ENCODE peak calls at places on chromosome 7, in four cellular contexts. One of them, this sample, is unnamed. For H3K4me1, the result is how much of the 10 kb centered on the place peaks cover.

GRCh38 chr7:45982132-45982531 is 61.1 kb upstream of the IGFBP3 start:
- DNase-seq in heart left ventricle: no peak
- DNase-seq in tibial nerve: no peak
- DNase-seq in body of pancreas: no peak
- DNase-seq in this sample: no peak

GRCh38 chr7:5625938-5626337 is 155.5 kb downstream of the RNF216 start:
- DNase-seq in body of pancreas: no peak
- DNase-seq in heart left ventricle: no peak
- DNase-seq in tibial nerve: no peak
- DNase-seq in this sample: no peak

GRCh38 chr7:114109299-114109698 is 190.5 kb upstream of the PPP1R3A start:
- DNase-seq in body of pancreas: no peak
- DNase-seq in tibial nerve: no peak
- DNase-seq in heart left ventricle: no peak
- DNase-seq in this sample: no peak

GRCh38 chr7:75875113-75876080 is 3.4 kb upstream of the RHBDD2 start:
- DNase-seq in tibial nerve: no peak
- DNase-seq in body of pancreas: no peak
- DNase-seq in heart left ventricle: no peak
- DNase-seq in this sample: no peak

GRCh38 chr7:100483728-100484635 is at the start of gene NYAP1:
- DNase-seq in heart left ventricle: peak
- DNase-seq in tibial nerve: peak
- DNase-seq in body of pancreas: peak
- DNase-seq in this sample: peak

GRCh38 chr7:93902777-93903423 is 3.5 kb upstream of the GNGT1 start:
- DNase-seq in heart left ventricle: no peak
- DNase-seq in body of pancreas: no peak
- DNase-seq in tibial nerve: no peak
- DNase-seq in this sample: no peak

GRCh38 chr7:22563621-22564241 is 63.7 kb upstream of the STEAP1B start:
- DNase-seq in heart left ventricle: no peak
- DNase-seq in body of pancreas: peak
- DNase-seq in tibial nerve: no peak
- DNase-seq in this sample: no peak

GRCh38 chr7:93923946-93924345 is 2.4 kb downstream of the GNG11 start:
- DNase-seq in body of pancreas: no peak
- DNase-seq in tibial nerve: no peak
- DNase-seq in heart left ventricle: no peak
- DNase-seq in this sample: no peak

GRCh38 chr7:131454538-131454937 is 101.9 kb downstream of the PODXL start:
- DNase-seq in tibial nerve: no peak
- DNase-seq in heart left ventricle: no peak
- DNase-seq in body of pancreas: no peak
- DNase-seq in this sample: no peak

GRCh38 chr7:43265139-43265538 is 152.7 kb downstream of the HECW1 start:
- DNase-seq in body of pancreas: no peak
- DNase-seq in tibial nerve: no peak
- DNase-seq in heart left ventricle: no peak
- DNase-seq in this sample: no peak

DNA sequence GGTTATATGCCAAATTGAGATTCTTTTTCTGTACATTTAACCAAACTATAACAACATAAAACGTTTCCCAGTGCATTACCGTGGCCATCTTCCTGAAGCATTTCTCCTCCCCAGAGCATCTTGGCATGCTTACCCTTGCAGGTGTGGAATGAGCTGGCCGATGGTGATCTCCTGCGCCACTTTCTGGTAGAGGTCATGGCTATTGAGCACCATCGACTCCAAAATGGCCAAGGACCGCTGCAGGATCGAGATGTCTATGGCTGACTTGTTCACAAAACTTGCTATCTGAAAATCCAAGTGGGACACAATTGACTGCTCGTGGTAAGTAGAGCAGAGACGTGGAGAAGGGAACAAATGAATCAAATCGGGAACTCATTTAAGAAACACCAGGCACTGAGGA is 223.9 kb downstream of the ELMO1 start:
- DNase-seq in tibial nerve: no peak
- DNase-seq in body of pancreas: no peak
- DNase-seq in heart left ventricle: no peak
- DNase-seq in this sample: no peak
- TF ChIP-seq POLR2A in tibial nerve: no peak
- TF ChIP-seq POLR2A in body of pancreas: no peak
- TF ChIP-seq POLR2A in heart left ventricle: no peak
- TF ChIP-seq POLR2A in this sample: no peak

GRCh38 chr7:92631830-92632487 is 41.8 kb upstream of the FAM133B start:
- DNase-seq in heart left ventricle: no peak
- DNase-seq in body of pancreas: no peak
- DNase-seq in tibial nerve: no peak
- DNase-seq in this sample: no peak
- H3K4me1 ChIP-seq in heart left ventricle: under half
- H3K4me1 ChIP-seq in body of pancreas: under half
- H3K4me1 ChIP-seq in tibial nerve: under half
- H3K4me1 ChIP-seq in this sample: under half

GRCh38 chr7:155377837-155378579 is 79.9 kb upstream of the EN2 start:
- DNase-seq in heart left ventricle: no peak
- DNase-seq in tibial nerve: no peak
- DNase-seq in body of pancreas: no peak
- DNase-seq in this sample: peak
- H3K4me3 ChIP-seq in heart left ventricle: peak
- H3K4me3 ChIP-seq in tibial nerve: no peak
- H3K4me3 ChIP-seq in body of pancreas: no peak
- H3K4me3 ChIP-seq in this sample: no peak

GRCh38 chr7:151961536-151961935 is 5.3 kb downstream of the GALNTL5 start:
- DNase-seq in tibial nerve: no peak
- DNase-seq in heart left ventricle: no peak
- DNase-seq in body of pancreas: no peak
- DNase-seq in this sample: no peak

GRCh38 chr7:151964951-151965350 is 8.7 kb downstream of the GALNTL5 start:
- DNase-seq in heart left ventricle: no peak
- DNase-seq in tibial nerve: peak
- DNase-seq in body of pancreas: no peak
- DNase-seq in this sample: no peak

GRCh38 chr7:151963895-151964870 is 7.9 kb downstream of the GALNTL5 start:
- DNase-seq in body of pancreas: no peak
- DNase-seq in tibial nerve: no peak
- DNase-seq in heart left ventricle: no peak
- DNase-seq in this sample: no peak

GRCh38 chr7:151958036-151959010 is 2.1 kb downstream of the GALNTL5 start:
- DNase-seq in body of pancreas: no peak
- DNase-seq in tibial nerve: no peak
- DNase-seq in heart left ventricle: no peak
- DNase-seq in this sample: no peak

DNA sequence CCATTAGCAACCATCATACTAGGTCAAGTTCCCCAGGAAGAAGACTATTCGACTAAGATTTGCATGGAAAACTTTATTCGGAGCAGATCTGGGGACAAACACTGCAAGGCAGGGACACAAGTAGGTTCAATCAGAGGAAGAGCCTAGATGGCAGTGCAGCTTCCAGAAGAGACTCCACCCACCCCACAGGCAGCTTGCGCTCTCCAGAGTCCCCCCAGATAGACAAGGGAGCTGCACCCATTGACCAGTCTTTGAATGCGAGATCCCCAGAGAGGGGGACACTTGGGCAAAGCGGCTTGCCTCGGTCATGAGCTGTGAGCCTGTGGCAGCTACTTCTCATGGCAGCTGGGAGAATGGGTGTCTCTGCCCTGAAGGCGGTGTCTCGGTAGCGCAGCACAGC is 4.2 kb downstream of the GALNTL5 start:
- DNase-seq in tibial nerve: no peak
- DNase-seq in body of pancreas: no peak
- DNase-seq in heart left ventricle: no peak
- DNase-seq in this sample: no peak
- TF ChIP-seq POLR2A in tibial nerve: no peak
- TF ChIP-seq POLR2A in body of pancreas: no peak
- TF ChIP-seq POLR2A in heart left ventricle: no peak
- TF ChIP-seq POLR2A in this sample: no peak

GRCh38 chr7:42155836-42156540 is 81.0 kb downstream of the GLI3 start:
- DNase-seq in tibial nerve: no peak
- DNase-seq in body of pancreas: no peak
- DNase-seq in heart left ventricle: no peak
- DNase-seq in this sample: no peak
- H3K4me1 ChIP-seq in tibial nerve: under half
- H3K4me1 ChIP-seq in body of pancreas: under half
- H3K4me1 ChIP-seq in heart left ventricle: under half
- H3K4me1 ChIP-seq in this sample: under half

DNA sequence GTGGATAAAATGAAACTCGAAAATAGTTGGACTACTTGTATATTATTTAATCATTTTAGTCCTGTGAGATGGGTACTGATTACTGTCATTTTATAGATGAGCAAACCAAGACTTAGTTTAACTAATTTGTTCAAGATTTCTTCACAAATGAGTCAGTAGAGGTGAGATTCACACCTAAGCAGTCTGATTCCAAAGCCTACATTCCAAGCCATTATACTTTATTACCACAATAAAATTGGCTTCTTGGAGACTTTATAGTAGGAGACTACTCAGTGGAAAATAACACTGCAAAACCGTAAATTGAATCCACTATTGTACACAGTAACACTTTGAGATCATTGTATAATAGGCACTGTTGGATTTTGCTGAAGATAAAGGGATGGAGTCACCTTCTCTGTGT is 2.2 kb downstream of the PHTF2 start:
- DNase-seq in tibial nerve: no peak
- DNase-seq in heart left ventricle: no peak
- DNase-seq in body of pancreas: no peak
- DNase-seq in this sample: no peak
- H3K4me3 ChIP-seq in tibial nerve: no peak
- H3K4me3 ChIP-seq in heart left ventricle: no peak
- H3K4me3 ChIP-seq in body of pancreas: no peak
- H3K4me3 ChIP-seq in this sample: no peak

GRCh38 chr7:155203882-155204691 is 93.6 kb upstream of the INSIG1 start:
- DNase-seq in tibial nerve: no peak
- DNase-seq in body of pancreas: peak
- DNase-seq in heart left ventricle: no peak
- DNase-seq in this sample: no peak

GRCh38 chr7:155206286-155207020 is 91.2 kb upstream of the INSIG1 start:
- DNase-seq in body of pancreas: peak
- DNase-seq in heart left ventricle: peak
- DNase-seq in tibial nerve: peak
- DNase-seq in this sample: peak

GRCh38 chr7:155205368-155206285 is 92.1 kb upstream of the INSIG1 start:
- DNase-seq in tibial nerve: peak
- DNase-seq in heart left ventricle: peak
- DNase-seq in body of pancreas: peak
- DNase-seq in this sample: peak

GRCh38 chr7:155203059-155203881 is 94.4 kb upstream of the INSIG1 start:
- DNase-seq in heart left ventricle: no peak
- DNase-seq in body of pancreas: no peak
- DNase-seq in tibial nerve: no peak
- DNase-seq in this sample: no peak

GRCh38 chr7:155204744-155205367 is 92.8 kb upstream of the INSIG1 start:
- DNase-seq in tibial nerve: no peak
- DNase-seq in heart left ventricle: no peak
- DNase-seq in body of pancreas: no peak
- DNase-seq in this sample: no peak
- TF ChIP-seq POLR2A in tibial nerve: no peak
- TF ChIP-seq POLR2A in heart left ventricle: no peak
- TF ChIP-seq POLR2A in body of pancreas: no peak
- TF ChIP-seq POLR2A in this sample: no peak

This sample was measured in Peyer's patch.